ENCODE peak calls at places on chromosomes 4 and X, in ten cellular contexts. T is H9; K is testis; X is A549; N is Karpas-422; I is adipocyte; Q is effector memory CD4-positive, alpha-beta T cell; B is ovary; S is left lung; F is left ventricle myocardium inferior. J is an unnamed sample.

GRCh38 chr4:182145360-182145905 is 97.8 kb upstream of the TENM3 start:
- DNase-seq in X (no peak), K (no peak), S (no peak), I (no peak), T (no peak), B (no peak), N (no peak), Q (no peak), F (no peak), J (no peak)

GRCh38 chr4:105471566-105472176 is 2.2 kb downstream of the PPA2 start:
- DNase-seq in Q (peak; percentile 33), N (peak; percentile 88), X (peak; percentile 48), B (peak; percentile 32), F (peak; percentile 29), T (peak; percentile 73), K (peak; percentile 77), I (peak; percentile 89), S (no peak), J (peak; percentile 29)

GRCh38 chr4:89222171-89222570 is 85.4 kb downstream of the GPRIN3 start:
- DNase-seq in T (no peak), S (no peak), I (no peak), X (no peak), N (no peak), Q (no peak), B (no peak), K (no peak), F (no peak), J (no peak)

GRCh38 chr4:140027135-140027534 is 126.8 kb downstream of the MAML3 start:
- DNase-seq in Q (no peak), I (no peak), X (no peak), N (no peak), F (no peak), B (no peak), K (no peak), T (no peak), S (no peak), J (no peak)

GRCh38 chr4:2284161-2284933 is 22.4 kb upstream of the MXD4 start:
- DNase-seq in X (no peak), I (no peak), S (peak; percentile 54), T (no peak), Q (no peak), N (no peak), K (no peak), F (peak; percentile 5), B (no peak), J (peak; percentile 4)

GRCh38 chr4:175246941-175247340 is 328.8 kb downstream of the ADAM29 start:
- DNase-seq in I (peak; percentile 37), F (no peak), K (no peak), Q (no peak), B (no peak), S (no peak), T (no peak), X (no peak), N (no peak), J (no peak)

GRCh38 chr4:95087657-95088455 is 330.1 kb downstream of the BMPR1B start:
- DNase-seq in S (no peak), I (peak; percentile 33), B (no peak), T (no peak), Q (no peak), K (no peak), N (no peak), F (no peak), X (no peak), J (no peak)

GRCh38 chr4:102825261-102826071 is 1.9 kb downstream of the UBE2D3 start:
- DNase-seq in T (peak; percentile 50), F (no peak), I (peak; percentile 83), N (peak; percentile 79), B (peak; percentile 23), S (no peak), Q (no peak), K (peak; percentile 70), X (no peak), J (no peak)

GRCh38 chr4:139857977-139858376 is 192.4 kb downstream of the MGST2 start:
- DNase-seq in S (no peak), F (no peak), X (no peak), T (no peak), N (no peak), K (no peak), Q (no peak), B (no peak), I (no peak), J (no peak)

GRCh38 chrX:47384502-47384901 is 14.1 kb downstream of the ZNF157 start:
- DNase-seq in Q (peak; percentile 46), F (peak; percentile 18), K (peak; percentile 87), N (peak; percentile 91), X (peak; percentile 14), I (peak; percentile 78), B (peak; percentile 46), T (peak; percentile 65), S (no peak), J (peak; percentile 65)

GRCh38 chrX:45771560-45772340 is 571.1 kb upstream of the DIPK2B start:
- DNase-seq in K (no peak), F (peak; percentile 25), B (no peak), S (peak; percentile 79), X (no peak), T (no peak), Q (peak; percentile 34), I (peak; percentile 71), N (no peak), J (peak; percentile 17)

GRCh38 chr4:52950226-52950625 is 88.1 kb downstream of the RASL11B start:
- DNase-seq in K (no peak), F (no peak), S (no peak), X (no peak), Q (no peak), B (no peak), T (no peak), I (no peak), N (no peak), J (no peak)

GRCh38 chr4:114180481-114180880 is 201.0 kb upstream of the ARSJ start:
- DNase-seq in N (peak; percentile 70), T (peak; percentile 79), B (peak; percentile 22), Q (no peak), X (peak; percentile 7), I (peak; percentile 89), S (no peak), K (peak; percentile 34), F (peak; percentile 16), J (no peak)

GRCh38 chrX:111168314-111168713 is 72.3 kb downstream of the PAK3 start:
- DNase-seq in X (no peak), I (peak; percentile 42), S (no peak), T (peak; percentile 29), F (no peak), N (peak; percentile 52), B (no peak), Q (no peak), K (peak; percentile 18), J (no peak)

GRCh38 chr4:51836531-51836930 is 6.4 kb upstream of the DCUN1D4 start:
- DNase-seq in X (no peak), F (no peak), N (no peak), T (no peak), Q (no peak), S (no peak), I (no peak), B (no peak), K (no peak), J (no peak)

GRCh38 chr4:66927937-66928336 is 617.4 kb downstream of the CENPC start:
- DNase-seq in N (no peak), F (no peak), T (no peak), Q (no peak), X (no peak), S (no peak), K (no peak), I (no peak), B (no peak), J (no peak)

GRCh38 chr4:124189545-124189944 is 523.0 kb downstream of the ANKRD50 start:
- DNase-seq in I (peak; percentile 64), F (no peak), K (no peak), Q (no peak), N (no peak), B (no peak), T (no peak), X (no peak), S (no peak), J (no peak)

GRCh38 chrX:118807151-118808017 is 16.2 kb upstream of the ZCCHC12 start:
- DNase-seq in T (peak; percentile 48), F (peak; percentile 14), S (no peak), Q (no peak), X (peak; percentile 26), N (peak; percentile 85), I (peak; percentile 65), B (peak; percentile 53), K (peak; percentile 23), J (no peak)

DNA sequence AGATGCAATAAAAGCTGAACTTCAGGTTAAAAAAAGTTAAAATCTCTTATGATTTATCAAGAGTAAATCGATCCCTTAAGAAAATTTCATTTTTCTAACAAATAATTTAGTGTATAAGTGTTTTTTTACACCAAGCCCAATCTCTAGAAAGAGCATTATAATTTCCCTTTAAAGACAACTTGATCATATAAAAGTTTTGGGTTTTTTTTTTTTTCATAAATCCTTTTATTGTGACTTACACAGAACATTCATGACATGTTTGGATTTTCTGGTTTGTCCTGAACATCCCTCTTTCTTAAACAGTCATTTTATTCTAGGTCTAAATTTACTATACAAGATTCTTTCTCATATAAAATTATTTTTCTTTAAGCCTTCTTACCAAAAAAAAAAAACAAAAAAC is 6.5 kb downstream of the ZNF721 start:
- DNase-seq in X (no peak), Q (no peak), N (no peak), K (no peak), B (no peak), T (no peak), I (no peak), F (no peak), S (no peak), J (no peak)
- H3K9me3 ChIP-seq in X (peaks cover 55% of the 10 kb centered on the region), Q (peaks cover 17% of the 10 kb centered on the region), N (peaks cover 26% of the 10 kb centered on the region), K (no peaks in the 10 kb centered on the region), B (no peaks in the 10 kb centered on the region), T (peaks cover 15% of the 10 kb centered on the region), I (no peaks in the 10 kb centered on the region), F (peaks cover 68% of the 10 kb centered on the region), S (peaks cover 87% of the 10 kb centered on the region), J (peaks cover 13% of the 10 kb centered on the region)

GRCh38 chr4:336099-336892 is 1.3 kb upstream of the ZNF141 start:
- DNase-seq in F (peak; percentile 59), T (peak; percentile 29), X (no peak), N (no peak), I (peak; percentile 12), K (peak; percentile 49), S (peak; percentile 84), Q (no peak), B (peak; percentile 69), J (no peak)
- H3K9me3 ChIP-seq in F (peaks cover 10% of the 10 kb centered on the region), T (no peaks in the 10 kb centered on the region), X (peaks cover 33% of the 10 kb centered on the region), N (peaks cover 28% of the 10 kb centered on the region), I (peaks cover 3% of the 10 kb centered on the region), K (no peaks in the 10 kb centered on the region), S (peaks cover 18% of the 10 kb centered on the region), Q (peaks cover 10% of the 10 kb centered on the region), B (no peaks in the 10 kb centered on the region), J (peaks cover 3% of the 10 kb centered on the region)

GRCh38 chrX:76555816-76556215 is 128.3 kb downstream of the MAGEE1 start:
- DNase-seq in S (no peak), N (peak; percentile 86), K (peak; percentile 71), I (peak; percentile 0), B (no peak), X (peak; percentile 2), Q (no peak), T (peak; percentile 51), F (no peak), J (no peak)
- H3K9me3 ChIP-seq in S (peaks cover 37% of the 10 kb centered on the region), N (peaks cover 6% of the 10 kb centered on the region), K (no peaks in the 10 kb centered on the region), I (peaks cover 56% of the 10 kb centered on the region), B (no peaks in the 10 kb centered on the region), X (no peaks in the 10 kb centered on the region), Q (no peaks in the 10 kb centered on the region), T (peaks cover 75% of the 10 kb centered on the region), F (peaks cover 26% of the 10 kb centered on the region), J (no peaks in the 10 kb centered on the region)

DNA sequence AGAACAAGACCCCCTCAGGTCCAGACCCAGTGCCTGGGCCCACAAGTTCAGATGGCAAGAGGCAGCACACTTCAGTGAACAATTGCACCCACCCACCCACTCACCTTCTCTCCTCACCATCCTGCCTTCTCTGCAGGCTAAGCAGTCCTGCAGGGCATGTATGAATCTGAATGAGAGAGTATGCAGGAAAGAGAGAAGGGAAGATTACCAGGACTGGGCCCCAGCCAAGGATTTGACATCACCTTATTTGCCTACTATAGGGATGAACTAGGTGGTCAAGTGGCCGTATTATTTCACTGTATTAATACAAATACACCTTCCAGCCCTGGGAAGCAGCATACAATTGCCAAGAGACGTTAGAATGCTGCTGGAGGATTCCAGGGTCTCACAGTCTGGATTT is 2.1 kb upstream of the ZNF141 start:
- DNase-seq in F (no peak), I (no peak), Q (no peak), K (peak; percentile 16), N (no peak), X (no peak), B (no peak), T (no peak), S (no peak), J (no peak)
- H3K9me3 ChIP-seq in F (peaks cover 2% of the 10 kb centered on the region), I (peaks cover 1% of the 10 kb centered on the region), Q (peaks cover 5% of the 10 kb centered on the region), K (no peaks in the 10 kb centered on the region), N (peaks cover 24% of the 10 kb centered on the region), X (peaks cover 26% of the 10 kb centered on the region), B (no peaks in the 10 kb centered on the region), T (no peaks in the 10 kb centered on the region), S (peaks cover 10% of the 10 kb centered on the region), J (peaks cover 3% of the 10 kb centered on the region)